ENCODE peak calls at places on chromosomes 12 and 14, in seven cellular contexts. L is tibial nerve, I is OCI-LY7, A is epithelial cell of proximal tubule, O is MG63, P is GM23248, U is right atrium auricular region. N is an unnamed sample.
A peak's percentile ranks its signal among the peaks of the same experiment; 100 is the strongest.

GRCh38 chr12:9646794-9647622 is 22.5 kb upstream of the CLEC2D start:
- DNase-seq in L (no peak), I (peak; percentile 52), A (no peak), O (no peak), P (peak; percentile 47), U (no peak), N (no peak)

GRCh38 chr12:14993537-14994266 is 20.9 kb downstream of the PDE6H start:
- DNase-seq in L (no peak), I (peak; percentile 49), A (no peak), O (peak; percentile 30), P (peak; percentile 71), U (no peak), N (no peak)

GRCh38 chr12:30939234-30939633 is 12.7 kb downstream of the TSPAN11 start:
- DNase-seq in L (no peak), I (no peak), A (no peak), O (no peak), P (no peak), U (no peak), N (no peak)

GRCh38 chr12:115001538-115001937 is 317.6 kb upstream of the TBX3 start:
- DNase-seq in L (no peak), I (no peak), A (no peak), O (no peak), P (no peak), U (no peak), N (no peak)

GRCh38 chr12:26122681-26123481 is 2.0 kb downstream of the BHLHE41 start:
- DNase-seq in L (peak; percentile 88), I (no peak), A (no peak), O (peak; percentile 66), P (peak; percentile 87), U (peak; percentile 81), N (no peak)

GRCh38 chr12:13198921-13199320 is 2.4 kb downstream of the EMP1 start:
- DNase-seq in L (no peak), I (no peak), A (no peak), O (peak; percentile 35), P (peak; percentile 84), U (no peak), N (no peak)

GRCh38 chr12:6792522-6793201 is 3.3 kb downstream of the CD4 start:
- DNase-seq in L (no peak), I (no peak), A (no peak), O (no peak), P (no peak), U (no peak), N (no peak)

GRCh38 chr12:111434680-111435338 is 29.1 kb downstream of the SH2B3 start:
- DNase-seq in L (peak; percentile 49), I (peak; percentile 72), A (no peak), O (peak; percentile 65), P (peak; percentile 76), U (peak; percentile 83), N (no peak)

GRCh38 chr12:62468394-62468793 is 1.8 kb downstream of the MON2 start:
- DNase-seq in L (no peak), I (no peak), A (no peak), O (no peak), P (peak; percentile 58), U (no peak), N (no peak)

GRCh38 chr12:4277856-4278581 is 4.5 kb downstream of the CCND2 start:
- DNase-seq in L (no peak), I (no peak), A (no peak), O (no peak), P (no peak), U (no peak), N (no peak)

GRCh38 chr14:21852061-21852664 is 178.5 kb upstream of the OR4E1 start:
- DNase-seq in L (peak; percentile 35), I (peak; percentile 73), A (no peak), O (no peak), P (peak; percentile 51), U (no peak), N (no peak)

GRCh38 chr12:85448548-85449139 is 168.6 kb downstream of the ALX1 start:
- DNase-seq in L (no peak), I (peak; percentile 33), A (no peak), O (no peak), P (peak; percentile 56), U (no peak), N (no peak)

GRCh38 chr14:55807536-55807935 is 227.5 kb downstream of the KTN1 start:
- DNase-seq in L (peak; percentile 13), I (no peak), A (no peak), O (no peak), P (no peak), U (no peak), N (no peak)

GRCh38 chr14:61564623-61565091 is 130.7 kb upstream of the HIF1A start:
- DNase-seq in L (no peak), I (no peak), A (no peak), O (peak; percentile 76), P (peak; percentile 97), U (no peak), N (peak; percentile 85)
- H3K4me3 ChIP-seq in L (no peak overlapping the region), I (no peak overlapping the region), A (no peak overlapping the region), O (no peak overlapping the region), P (no peak overlapping the region), U (no peak overlapping the region), N (no peak overlapping the region)

GRCh38 chr14:31867570-31867969 is 209.5 kb upstream of the ARHGAP5 start:
- DNase-seq in L (no peak), I (no peak), A (no peak), O (no peak), P (no peak), U (no peak), N (no peak)
- H3K4me3 ChIP-seq in L (no peak overlapping the region), I (no peak overlapping the region), A (no peak overlapping the region), O (no peak overlapping the region), P (no peak overlapping the region), U (no peak overlapping the region), N (no peak overlapping the region)

DNA sequence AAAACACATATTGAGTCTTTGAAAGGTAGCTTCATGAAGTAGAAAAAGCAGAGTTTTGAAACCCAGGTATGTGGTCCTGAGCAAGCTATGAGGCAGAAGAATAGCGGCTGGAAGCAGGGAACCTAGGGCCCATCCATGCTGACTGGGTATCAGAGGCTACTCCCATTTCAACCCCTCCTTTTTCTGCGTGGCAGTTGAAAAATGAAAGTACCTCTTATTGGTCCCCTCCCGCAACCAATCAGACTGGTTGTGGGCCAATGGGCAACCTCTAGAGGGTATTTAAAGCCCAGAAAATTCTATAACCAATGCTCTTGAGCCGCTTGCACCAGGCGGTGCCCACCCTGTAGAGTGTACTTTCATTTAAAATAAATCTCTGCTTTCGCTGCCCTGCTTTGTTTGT is 1.6 kb upstream of the SNRPF start:
- DNase-seq in L (no peak), I (no peak), A (no peak), O (no peak), P (no peak), U (no peak), N (no peak)
- H3K4me3 ChIP-seq in L (no peak overlapping the region), I (no peak overlapping the region), A (no peak overlapping the region), O (no peak overlapping the region), P (no peak overlapping the region), U (no peak overlapping the region), N (no peak overlapping the region)

DNA sequence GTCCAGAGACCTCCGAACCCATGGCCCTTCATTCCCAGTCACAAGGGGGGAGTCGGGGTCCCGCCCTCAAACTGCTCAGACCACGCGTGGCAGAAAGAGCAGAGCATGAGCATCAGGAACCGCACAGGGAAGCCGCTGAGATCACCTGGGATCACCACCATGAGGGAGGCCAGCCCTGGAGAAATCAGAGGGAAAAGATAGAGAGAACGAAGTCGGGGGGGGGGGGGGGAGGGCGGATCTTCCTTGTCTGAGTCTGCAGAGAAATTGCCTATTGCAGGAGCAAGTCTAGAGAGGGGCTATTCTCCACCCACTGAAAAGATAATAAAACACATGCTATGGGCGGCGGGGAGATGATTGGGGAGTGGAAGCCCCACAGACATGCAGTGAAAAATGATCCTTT is 884 bp upstream of the TMEM132C start:
- DNase-seq in L (no peak), I (no peak), A (no peak), O (no peak), P (no peak), U (no peak), N (no peak)
- H3K4me3 ChIP-seq in L (no peak overlapping the region), I (no peak overlapping the region), A (no peak overlapping the region), O (no peak overlapping the region), P (no peak overlapping the region), U (peak overlapping the region; percentile 49), N (no peak overlapping the region)

DNA sequence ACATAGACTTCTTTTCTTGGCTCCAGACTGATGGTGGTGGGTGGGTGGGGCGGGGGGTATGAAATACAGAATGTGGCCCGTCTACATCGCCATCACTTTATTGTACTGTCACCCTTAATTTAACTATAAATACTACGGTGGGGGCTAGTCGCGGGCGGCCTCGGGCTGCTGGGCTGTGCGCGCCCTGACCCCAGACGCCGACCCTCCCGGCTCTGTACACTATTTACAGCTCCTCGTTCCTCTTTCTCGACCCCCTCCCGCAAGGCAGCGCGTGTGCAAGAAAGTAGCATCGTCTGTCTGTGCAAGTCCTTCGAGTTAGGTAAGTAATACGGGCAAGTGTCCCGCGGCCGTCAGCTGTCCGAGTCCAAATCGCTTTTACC is 1.8 kb downstream of the GSC start:
- DNase-seq in L (no peak), I (no peak), A (no peak), O (no peak), P (no peak), U (no peak), N (no peak)
- H3K4me3 ChIP-seq in L (no peak overlapping the region), I (no peak overlapping the region), A (no peak overlapping the region), O (no peak overlapping the region), P (peak overlapping the region; percentile 74), U (peak overlapping the region; percentile 56), N (no peak overlapping the region)